ENCODE peak calls at places on chromosomes 11 and 22, in eight cellular contexts. T, I, W, V, U, E, R and G are unnamed samples.

GRCh38 chr11:61369372-61370348 is 7.5 kb downstream of the TMEM138 start:
- DNase-seq in U (no peak), E (peak), I (peak), V (no peak), W (peak), R (peak), T (no peak), G (no peak)

GRCh38 chr11:128467610-128468041 is 119.7 kb downstream of the ETS1 start:
- DNase-seq in I (no peak), W (peak), U (no peak), R (peak), E (no peak), T (no peak), V (peak), G (no peak)

GRCh38 chr11:11230802-11231562 is 122.1 kb downstream of the CSNK2A3 start:
- DNase-seq in I (no peak), R (no peak), E (peak), U (no peak), W (no peak), T (peak), V (no peak), G (peak)

GRCh38 chr11:92605667-92606066 is 363.8 kb upstream of the MTNR1B start:
- DNase-seq in U (no peak), V (no peak), W (no peak), R (no peak), E (no peak), T (no peak), I (no peak), G (no peak)

GRCh38 chr11:129733981-129734380 is 81.7 kb upstream of the TMEM45B start:
- DNase-seq in I (no peak), E (no peak), T (no peak), U (no peak), V (no peak), R (no peak), W (no peak), G (no peak)

GRCh38 chr22:38071421-38072321 is 12.3 kb downstream of the SLC16A8 start:
- DNase-seq in I (no peak), V (no peak), W (no peak), T (no peak), R (no peak), U (no peak), E (no peak), G (no peak)

GRCh38 chr11:66579017-66579606 is 10.7 kb upstream of the CTSF start:
- DNase-seq in I (peak), W (peak), E (peak), T (peak), R (peak), V (no peak), U (peak), G (peak)

GRCh38 chr11:10285148-10285802 is 8.7 kb downstream of the SBF2 start:
- DNase-seq in W (peak), R (peak), U (no peak), I (no peak), E (no peak), V (no peak), T (no peak), G (no peak)

GRCh38 chr11:125123947-125124633 is 12.7 kb upstream of the TMEM218 start:
- DNase-seq in T (peak), I (peak), E (peak), W (peak), U (peak), R (peak), V (no peak), G (peak)

GRCh38 chr11:48096588-48097525 is 116.5 kb downstream of the PTPRJ start:
- DNase-seq in R (no peak), V (no peak), W (no peak), E (no peak), U (no peak), T (peak), I (no peak), G (no peak)

GRCh38 chr22:38097557-38098409 is 12.7 kb downstream of the BAIAP2L2 start:
- DNase-seq in R (peak), W (no peak), V (no peak), I (no peak), U (no peak), E (peak), T (peak), G (peak)

GRCh38 chr22:21754523-21755128 is 19.0 kb upstream of the YPEL1 start:
- DNase-seq in R (peak), T (no peak), E (no peak), V (no peak), I (no peak), W (peak), U (peak), G (no peak)

GRCh38 chr11:99638073-99638553 is 617.4 kb downstream of the CNTN5 start:
- DNase-seq in U (no peak), R (no peak), T (no peak), V (no peak), W (no peak), E (no peak), I (no peak), G (no peak)

GRCh38 chr22:23847991-23848864 is 9.4 kb upstream of the DERL3 start:
- DNase-seq in V (no peak), I (no peak), R (no peak), T (peak), U (no peak), W (no peak), E (no peak), G (no peak)

GRCh38 chr11:66067640-66068039 is 2.4 kb upstream of the PACS1 start:
- DNase-seq in V (no peak), R (no peak), W (no peak), E (no peak), T (no peak), I (no peak), U (no peak), G (no peak)

GRCh38 chr11:70849031-70849430 is 403.3 kb downstream of the SHANK2 start:
- DNase-seq in T (no peak), I (no peak), U (no peak), W (no peak), E (no peak), V (no peak), R (no peak), G (no peak)

GRCh38 chr11:5837695-5838094 is 4.0 kb downstream of the OR52E6 start:
- DNase-seq in W (no peak), R (no peak), T (no peak), V (no peak), U (no peak), I (no peak), E (no peak), G (no peak)

GRCh38 chr11:104151404-104152204 is 12.3 kb downstream of the PDGFD start:
- DNase-seq in I (no peak), T (no peak), R (peak), V (no peak), U (no peak), W (peak), E (peak), G (no peak)

GRCh38 chr22:19958083-19959042 is 16.7 kb upstream of the TXNRD2 start:
- DNase-seq in V (no peak), R (peak), T (no peak), E (no peak), I (no peak), U (no peak), W (peak), G (no peak)

GRCh38 chr11:573146-573759 is 3.0 kb upstream of the PHRF1 start:
- DNase-seq in R (no peak), U (no peak), I (no peak), T (no peak), E (no peak), V (no peak), W (no peak), G (no peak)

GRCh38 chr11:96356837-96357236 is 13.8 kb upstream of the MAML2 start:
- DNase-seq in T (no peak), R (no peak), U (no peak), E (no peak), W (no peak), I (no peak), V (no peak), G (no peak)

DNA sequence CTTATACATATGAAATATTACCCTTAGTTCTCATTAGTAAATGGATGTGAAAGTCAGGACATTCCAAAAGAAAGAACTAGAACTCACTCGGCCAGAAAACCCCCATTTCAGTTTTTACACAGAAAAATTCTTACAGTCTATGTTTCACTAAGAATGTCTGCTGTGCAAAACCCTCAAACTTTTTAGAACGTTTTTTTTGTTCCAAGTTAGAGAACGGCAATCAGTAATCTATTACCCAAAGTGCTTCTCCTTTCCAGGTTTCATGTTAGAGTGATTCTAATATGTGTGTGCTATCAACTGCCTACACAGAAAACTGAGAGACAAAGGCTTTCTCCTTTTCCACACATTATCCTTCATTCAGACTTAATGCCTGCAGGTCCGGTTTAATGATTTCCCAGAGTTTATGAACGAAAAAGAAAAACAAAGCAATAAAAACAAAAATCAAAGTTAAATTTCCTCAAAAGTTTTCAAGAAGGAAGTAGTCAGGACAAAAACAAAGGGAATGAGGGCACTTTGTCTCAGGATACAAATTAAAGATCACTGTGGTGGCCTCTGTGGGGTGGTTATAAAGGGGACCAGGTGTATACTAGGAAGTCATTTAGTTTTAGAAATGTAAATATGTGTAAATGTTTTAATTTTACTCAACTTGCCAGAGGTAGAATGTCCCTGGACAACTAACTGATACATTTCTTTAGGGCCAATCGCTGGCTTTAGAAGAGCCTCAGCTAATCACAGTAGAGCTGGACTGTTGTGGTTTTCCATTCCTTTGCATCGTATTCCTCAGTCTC is 11.4 kb upstream of the SESN3 start:
- DNase-seq in W (no peak), I (no peak), V (no peak), T (no peak), E (peak), U (no peak), R (no peak), G (no peak)
- TF ChIP-seq CTCF in W (no peak), I (no peak), V (no peak), T (no peak), E (no peak), U (no peak), R (no peak), G (no peak)

GRCh38 chr22:22767876-22768602 is 119.6 kb upstream of the IGLL5 start:
- DNase-seq in I (no peak), R (peak), W (peak), T (peak), U (no peak), E (no peak), V (no peak), G (no peak)
- TF ChIP-seq CTCF in I (no peak), R (peak), W (peak), T (peak), U (no peak), E (no peak), V (no peak), G (no peak)

GRCh38 chr11:18493310-18493709 is 33.4 kb downstream of the TSG101 start:
- DNase-seq in I (no peak), R (no peak), E (no peak), T (no peak), W (no peak), U (no peak), V (no peak), G (no peak)
- TF ChIP-seq CTCF in I (no peak), R (no peak), E (no peak), T (no peak), W (no peak), U (no peak), V (no peak), G (no peak)

GRCh38 chr22:45974498-45974897 is 2.5 kb downstream of the WNT7B start:
- DNase-seq in U (no peak), E (no peak), R (no peak), I (no peak), V (no peak), W (no peak), T (no peak), G (no peak)

GRCh38 chr22:45972868-45973212 is 4.1 kb downstream of the WNT7B start:
- DNase-seq in T (no peak), V (no peak), W (no peak), R (no peak), I (no peak), E (no peak), U (no peak), G (no peak)

GRCh38 chr22:45971389-45972028 is 5.5 kb downstream of the WNT7B start:
- DNase-seq in E (no peak), T (peak), I (no peak), U (no peak), W (no peak), R (no peak), V (no peak), G (no peak)

GRCh38 chr22:45970709-45971388 is 6.1 kb downstream of the WNT7B start:
- DNase-seq in I (no peak), V (no peak), U (no peak), W (no peak), E (no peak), R (peak), T (peak), G (no peak)

DNA sequence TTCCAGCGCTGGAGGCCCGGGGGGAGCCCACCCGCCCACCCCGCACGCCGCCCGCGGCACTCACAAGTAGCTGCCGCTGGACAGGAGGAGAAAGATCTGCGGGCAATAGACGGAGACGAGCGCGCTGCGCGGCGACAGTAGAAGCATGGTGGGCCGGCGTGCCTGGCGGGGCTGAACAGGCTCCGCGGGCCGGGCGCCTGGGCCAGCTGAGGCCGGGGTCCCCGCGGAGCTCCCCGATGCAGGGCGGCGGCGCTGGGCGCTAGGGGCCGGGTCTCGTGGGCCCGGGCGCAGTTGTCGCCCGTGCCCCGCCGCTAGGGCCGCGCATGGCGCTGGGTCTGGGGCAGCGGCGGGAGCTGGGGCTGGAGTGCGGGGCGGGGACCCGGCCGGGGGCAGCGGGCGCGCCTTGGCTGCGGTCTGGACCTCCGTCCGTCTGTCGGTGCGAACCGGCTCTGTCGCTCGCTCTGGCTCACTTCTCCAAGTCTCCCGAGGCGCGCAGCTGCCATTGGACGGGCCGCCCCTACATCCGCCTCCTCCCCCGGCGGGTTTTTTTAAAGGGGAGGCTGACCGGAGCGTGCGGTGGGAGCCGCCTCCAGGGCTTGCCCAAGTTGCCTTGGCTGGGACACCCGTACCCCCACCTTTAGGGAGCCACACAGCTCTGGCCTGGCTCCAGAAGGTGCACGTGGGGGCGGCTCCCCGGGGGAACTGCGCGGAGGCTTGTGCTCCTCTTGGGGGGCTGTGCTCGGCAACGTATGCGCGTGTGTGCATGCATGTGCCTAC is 4.7 kb downstream of the WNT7B start:
- DNase-seq in I (no peak), T (peak), E (no peak), V (no peak), W (no peak), R (no peak), U (no peak), G (no peak)
- TF ChIP-seq CTCF in I (no peak), T (no peak), E (no peak), V (no peak), W (no peak), R (no peak), U (no peak), G (no peak)

GRCh38 chr11:44326615-44327475 is 16.9 kb upstream of the ALX4 start:
- DNase-seq in I (no peak), U (no peak), R (no peak), T (no peak), V (no peak), E (no peak), W (peak), G (no peak)

GRCh38 chr11:44329472-44330230 is 19.7 kb upstream of the ALX4 start:
- DNase-seq in U (no peak), R (no peak), W (no peak), T (no peak), E (no peak), I (no peak), V (no peak), G (no peak)

GRCh38 chr11:44325698-44326097 is 15.8 kb upstream of the ALX4 start:
- DNase-seq in W (no peak), I (no peak), E (no peak), T (no peak), U (no peak), R (no peak), V (no peak), G (no peak)

GRCh38 chr11:44324787-44325525 is 15.0 kb upstream of the ALX4 start:
- DNase-seq in W (no peak), T (no peak), I (no peak), R (no peak), E (no peak), V (no peak), U (no peak), G (no peak)

GRCh38 chr11:44327730-44328691 is 18.1 kb upstream of the ALX4 start:
- DNase-seq in R (no peak), T (no peak), I (no peak), V (no peak), U (no peak), W (no peak), E (no peak), G (no peak)
- TF ChIP-seq CTCF in R (peak), T (peak), I (no peak), V (peak), U (no peak), W (no peak), E (no peak), G (no peak)

DNA sequence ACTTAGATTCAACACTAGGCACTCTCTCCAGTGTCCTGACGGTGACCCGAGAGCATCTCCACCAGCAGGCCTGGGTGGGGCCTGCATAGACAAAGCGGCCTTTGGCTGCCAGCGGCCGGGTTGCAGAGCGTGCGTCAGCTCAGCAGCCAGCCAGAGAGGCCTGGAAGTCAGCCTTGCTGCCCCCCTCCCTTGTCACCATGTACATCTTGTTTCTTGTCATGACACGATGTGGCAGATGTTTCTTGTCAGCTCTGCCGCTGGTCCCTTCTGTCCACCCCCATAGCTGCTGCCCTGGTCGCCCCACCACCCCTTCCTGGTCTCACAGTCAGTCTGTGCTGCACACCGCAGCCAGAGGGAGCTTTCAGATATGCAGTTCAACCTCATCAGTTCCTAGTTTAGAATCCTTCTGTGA is 33.1 kb upstream of the CBX7 start:
- DNase-seq in E (no peak), R (peak), U (no peak), W (peak), V (peak), I (peak), T (no peak), G (no peak)
- TF ChIP-seq CTCF in E (no peak), R (peak), U (no peak), W (peak), V (peak), I (no peak), T (peak), G (no peak)

DNA sequence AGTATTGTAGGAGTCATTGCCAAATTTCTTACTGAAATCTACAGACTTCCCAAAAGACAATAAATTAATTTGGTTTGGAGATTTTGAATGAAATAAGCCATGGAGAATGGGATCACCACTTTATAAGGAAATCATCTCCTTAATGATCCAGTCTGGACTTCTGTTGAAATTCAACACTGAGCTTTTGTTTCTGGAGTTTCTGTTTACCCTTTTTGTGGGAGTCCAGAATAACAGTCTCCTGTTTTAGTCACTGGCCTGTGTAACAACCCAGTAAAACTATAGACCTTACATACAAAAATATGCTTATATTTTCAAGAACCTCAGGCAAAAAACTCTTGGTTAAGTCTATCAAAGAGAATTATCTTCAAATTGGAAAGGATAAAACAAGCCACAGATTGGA is 321.7 kb upstream of the PLET1 start:
- DNase-seq in V (no peak), R (no peak), I (no peak), T (no peak), E (no peak), U (no peak), W (no peak), G (no peak)
- TF ChIP-seq CTCF in V (no peak), R (no peak), I (no peak), T (no peak), E (no peak), U (no peak), W (no peak), G (no peak)